ENCODE peak calls at places on chromosomes 5 and 9, in four cellular contexts. F is stimulated activated CD8-positive, alpha-beta memory T cell treated with anti-CD3 and anti-CD28 coated beads, Interleukin-4, amount 100 ng/mL, for 1 hour; H is activated CD8-positive, alpha-beta memory T cell treated with anti-CD3 and anti-CD28 coated beads for 1 hour; U is astrocyte of the spinal cord. Z is an unnamed sample.

GRCh38 chr9:89448381-89448780 is 49.5 kb downstream of the SEMA4D start:
- DNase-seq in H (no peak), U (no peak), F (no peak), Z (no peak)

GRCh38 chr5:102152906-102153787 is 142.9 kb downstream of the SLCO4C1 start:
- DNase-seq in U (peak), F (no peak), H (no peak), Z (no peak)

GRCh38 chr5:43037929-43038510 is 2.1 kb downstream of the ANXA2R start:
- DNase-seq in F (peak), U (peak), H (no peak), Z (no peak)

GRCh38 chr5:133273661-133274596 is 222.1 kb downstream of the HSPA4 start:
- DNase-seq in U (peak), F (no peak), H (no peak), Z (no peak)

GRCh38 chr5:80781356-80781755 is 126.6 kb upstream of the DHFR start:
- DNase-seq in H (no peak), F (no peak), U (peak), Z (no peak)

GRCh38 chr9:109181284-109181683 is 14.2 kb upstream of the FRRS1L start:
- DNase-seq in U (no peak), F (no peak), H (no peak), Z (no peak)

GRCh38 chr5:163259495-163259894 is 177.9 kb upstream of the CCNG1 start:
- DNase-seq in F (no peak), H (no peak), U (no peak), Z (no peak)

GRCh38 chr9:79663878-79664277 is 92.1 kb downstream of the TLE4 start:
- DNase-seq in H (no peak), U (no peak), F (no peak), Z (no peak)

GRCh38 chr5:53679261-53679660 is 118.8 kb downstream of the NDUFS4 start:
- DNase-seq in F (no peak), U (peak), H (no peak), Z (no peak)

GRCh38 chr9:133089271-133089671 is 27.5 kb downstream of the CEL start:
- DNase-seq in U (no peak), H (no peak), F (no peak), Z (no peak)

GRCh38 chr5:73333944-73334703 is 114.5 kb downstream of the FOXD1 start:
- DNase-seq in H (no peak), U (no peak), F (no peak), Z (no peak)

GRCh38 chr5:172862165-172862801 is 28.2 kb downstream of the ERGIC1 start:
- DNase-seq in H (no peak), F (no peak), U (no peak), Z (no peak)

GRCh38 chr5:126508962-126509279 is 85.7 kb downstream of the GRAMD2B start:
- DNase-seq in H (no peak), U (peak), F (no peak), Z (no peak)

GRCh38 chr9:127445851-127446719 is 5.1 kb downstream of the RPL12 start:
- DNase-seq in U (peak), F (no peak), H (no peak), Z (no peak)

GRCh38 chr9:20200900-20201495 is 412.2 kb upstream of the SLC24A2 start:
- DNase-seq in H (no peak), U (no peak), F (no peak), Z (no peak)

GRCh38 chr9:79382044-79382443 is 189.7 kb upstream of the TLE4 start:
- DNase-seq in U (no peak), F (no peak), H (no peak), Z (no peak)

GRCh38 chr5:15425802-15426201 is 74.2 kb upstream of the FBXL7 start:
- DNase-seq in H (no peak), F (no peak), U (peak), Z (no peak)

GRCh38 chr5:39117401-39117800 is 43.2 kb upstream of the RICTOR start:
- DNase-seq in H (no peak), U (no peak), F (no peak), Z (no peak)

GRCh38 chr9:88017086-88017485 is 42.8 kb upstream of the CDK20 start:
- DNase-seq in U (no peak), F (no peak), H (no peak), Z (no peak)

GRCh38 chr5:135210286-135211055 is 176.4 kb upstream of the PITX1 start:
- DNase-seq in H (no peak), F (no peak), U (peak), Z (no peak)

GRCh38 chr9:121963542-121963995 is 129.5 kb downstream of the TTLL11 start:
- DNase-seq in F (no peak), H (no peak), U (peak), Z (no peak)

GRCh38 chr5:148957591-148958202 is 105.2 kb downstream of the SH3TC2 start:
- DNase-seq in U (peak), H (peak), F (no peak), Z (no peak)

GRCh38 chr5:80082221-80082620 is 47.1 kb downstream of the THBS4 start:
- DNase-seq in U (no peak), H (no peak), F (no peak), Z (no peak)

GRCh38 chr9:89986190-89986589 is 381.4 kb downstream of the GADD45G start:
- DNase-seq in F (no peak), H (no peak), U (no peak), Z (no peak)

GRCh38 chr5:13591621-13592020 is 352.9 kb downstream of the DNAH5 start:
- DNase-seq in U (peak), H (no peak), F (no peak), Z (no peak)

GRCh38 chr5:63648376-63648775 is 313.9 kb downstream of the HTR1A start:
- DNase-seq in U (no peak), F (no peak), H (no peak), Z (no peak)

GRCh38 chr5:137598341-137598740 is 99.2 kb upstream of the SPOCK1 start:
- DNase-seq in H (no peak), U (no peak), F (no peak), Z (no peak)

GRCh38 chr5:153938131-153938842 is 100.4 kb downstream of the FAM114A2 start:
- DNase-seq in U (no peak), H (no peak), F (no peak), Z (no peak)

GRCh38 chr9:21455320-21455719 is 15.1 kb downstream of the IFNA1 start:
- DNase-seq in U (peak), H (no peak), F (no peak), Z (no peak)

GRCh38 chr9:131625388-131625787 is 80.1 kb downstream of the PRRT1B start:
- DNase-seq in H (no peak), U (no peak), F (no peak), Z (no peak)

GRCh38 chr5:74328221-74328630 is 312.3 kb downstream of the ENC1 start:
- DNase-seq in H (no peak), F (no peak), U (no peak), Z (no peak)

GRCh38 chr5:94725142-94725541 is 106.7 kb downstream of the SLF1 start:
- DNase-seq in U (no peak), H (no peak), F (no peak), Z (no peak)

GRCh38 chr9:136361757-136362449 is 1.6 kb downstream of the DNLZ start:
- DNase-seq in F (no peak), U (no peak), H (no peak), Z (no peak)

GRCh38 chr5:167356374-167356773 is 935.1 kb upstream of the WWC1 start:
- DNase-seq in U (no peak), H (no peak), F (no peak), Z (no peak)

GRCh38 chr9:33498387-33498786 is 24.7 kb upstream of the NOL6 start:
- DNase-seq in H (no peak), U (peak), F (no peak), Z (no peak)

GRCh38 chr5:159156839-159157238 is 52.5 kb downstream of the RNF145 start:
- DNase-seq in F (no peak), U (peak), H (no peak), Z (no peak)

GRCh38 chr5:141853895-141854626 is 24.1 kb downstream of the PCDH1 start:
- DNase-seq in H (no peak), F (no peak), U (no peak), Z (no peak)

GRCh38 chr9:73813546-73813945 is 661.9 kb downstream of the ANXA1 start:
- DNase-seq in U (no peak), F (no peak), H (no peak), Z (no peak)

GRCh38 chr5:51691538-51691937 is 308.3 kb downstream of the ISL1 start:
- DNase-seq in F (no peak), H (no peak), U (no peak), Z (no peak)